ENCODE peak calls at places on chromosomes 16 and 17, in eight cellular contexts. One of them, this sample, is unnamed.

GRCh38 chr17:65850486-65850885 is 289.0 kb upstream of the AXIN2 start:
- DNase-seq in mucosa of descending colon: no peak
- DNase-seq in GM13977: no peak
- DNase-seq in WTC11: no peak
- DNase-seq in AG04449: no peak
- DNase-seq in esophagus muscularis mucosa: no peak
- DNase-seq in fibroblast of mammary gland: peak
- DNase-seq in brain microvascular endothelial cell: peak
- DNase-seq in this sample: no peak

GRCh38 chr17:45293413-45294211 is 23.2 kb downstream of the MAP3K14 start:
- DNase-seq in brain microvascular endothelial cell: peak
- DNase-seq in AG04449: no peak
- DNase-seq in mucosa of descending colon: peak
- DNase-seq in WTC11: no peak
- DNase-seq in esophagus muscularis mucosa: peak
- DNase-seq in GM13977: no peak
- DNase-seq in fibroblast of mammary gland: peak
- DNase-seq in this sample: no peak

GRCh38 chr17:45579529-45580495 is 89.3 kb upstream of the PLEKHM1 start:
- DNase-seq in AG04449: no peak
- DNase-seq in GM13977: no peak
- DNase-seq in WTC11: no peak
- DNase-seq in brain microvascular endothelial cell: no peak
- DNase-seq in esophagus muscularis mucosa: no peak
- DNase-seq in mucosa of descending colon: peak
- DNase-seq in fibroblast of mammary gland: no peak
- DNase-seq in this sample: no peak

GRCh38 chr16:56506941-56507340 is 12.9 kb downstream of the BBS2 start:
- DNase-seq in mucosa of descending colon: no peak
- DNase-seq in AG04449: peak
- DNase-seq in WTC11: no peak
- DNase-seq in GM13977: no peak
- DNase-seq in esophagus muscularis mucosa: no peak
- DNase-seq in fibroblast of mammary gland: peak
- DNase-seq in brain microvascular endothelial cell: no peak
- DNase-seq in this sample: no peak

GRCh38 chr17:19460695-19461094 is 49.7 kb downstream of the RNF112 start:
- DNase-seq in WTC11: no peak
- DNase-seq in fibroblast of mammary gland: peak
- DNase-seq in GM13977: no peak
- DNase-seq in brain microvascular endothelial cell: no peak
- DNase-seq in esophagus muscularis mucosa: no peak
- DNase-seq in AG04449: no peak
- DNase-seq in mucosa of descending colon: peak
- DNase-seq in this sample: no peak

GRCh38 chr16:57284206-57284951 is at the start of gene PLLP:
- DNase-seq in fibroblast of mammary gland: no peak
- DNase-seq in GM13977: peak
- DNase-seq in AG04449: no peak
- DNase-seq in esophagus muscularis mucosa: no peak
- DNase-seq in WTC11: peak
- DNase-seq in mucosa of descending colon: peak
- DNase-seq in brain microvascular endothelial cell: no peak
- DNase-seq in this sample: peak

GRCh38 chr17:8843344-8843743 is 24.1 kb downstream of the PIK3R6 start:
- DNase-seq in esophagus muscularis mucosa: no peak
- DNase-seq in WTC11: no peak
- DNase-seq in GM13977: no peak
- DNase-seq in fibroblast of mammary gland: peak
- DNase-seq in AG04449: no peak
- DNase-seq in brain microvascular endothelial cell: no peak
- DNase-seq in mucosa of descending colon: no peak
- DNase-seq in this sample: no peak

GRCh38 chr16:30731411-30731810 is 16.8 kb upstream of the PHKG2 start:
- DNase-seq in brain microvascular endothelial cell: no peak
- DNase-seq in esophagus muscularis mucosa: no peak
- DNase-seq in GM13977: no peak
- DNase-seq in WTC11: no peak
- DNase-seq in fibroblast of mammary gland: peak
- DNase-seq in AG04449: no peak
- DNase-seq in mucosa of descending colon: no peak
- DNase-seq in this sample: no peak

GRCh38 chr16:81492965-81493754 is 48.6 kb downstream of the CMIP start:
- DNase-seq in brain microvascular endothelial cell: no peak
- DNase-seq in AG04449: no peak
- DNase-seq in GM13977: no peak
- DNase-seq in mucosa of descending colon: no peak
- DNase-seq in WTC11: no peak
- DNase-seq in esophagus muscularis mucosa: no peak
- DNase-seq in fibroblast of mammary gland: no peak
- DNase-seq in this sample: no peak

GRCh38 chr16:31273676-31274075 is 13.9 kb downstream of the ITGAM start:
- DNase-seq in mucosa of descending colon: no peak
- DNase-seq in AG04449: no peak
- DNase-seq in esophagus muscularis mucosa: no peak
- DNase-seq in GM13977: no peak
- DNase-seq in fibroblast of mammary gland: peak
- DNase-seq in WTC11: no peak
- DNase-seq in brain microvascular endothelial cell: no peak
- DNase-seq in this sample: no peak

GRCh38 chr17:48541574-48542113 is 3.3 kb downstream of the HOXB2 start:
- DNase-seq in AG04449: no peak
- DNase-seq in esophagus muscularis mucosa: no peak
- DNase-seq in mucosa of descending colon: peak
- DNase-seq in brain microvascular endothelial cell: no peak
- DNase-seq in WTC11: no peak
- DNase-seq in GM13977: peak
- DNase-seq in fibroblast of mammary gland: peak
- DNase-seq in this sample: peak

GRCh38 chr16:64381979-64382378 is 739.9 kb downstream of the CDH11 start:
- DNase-seq in mucosa of descending colon: no peak
- DNase-seq in fibroblast of mammary gland: no peak
- DNase-seq in GM13977: no peak
- DNase-seq in WTC11: no peak
- DNase-seq in AG04449: no peak
- DNase-seq in esophagus muscularis mucosa: no peak
- DNase-seq in brain microvascular endothelial cell: no peak
- DNase-seq in this sample: no peak

GRCh38 chr17:82146663-82147654 is 48.9 kb upstream of the FASN start:
- DNase-seq in fibroblast of mammary gland: no peak
- DNase-seq in mucosa of descending colon: no peak
- DNase-seq in AG04449: no peak
- DNase-seq in WTC11: no peak
- DNase-seq in esophagus muscularis mucosa: no peak
- DNase-seq in brain microvascular endothelial cell: no peak
- DNase-seq in GM13977: no peak
- DNase-seq in this sample: no peak

GRCh38 chr17:4768281-4768680 is 3.4 kb upstream of the TM4SF5 start:
- DNase-seq in AG04449: no peak
- DNase-seq in esophagus muscularis mucosa: no peak
- DNase-seq in WTC11: no peak
- DNase-seq in brain microvascular endothelial cell: no peak
- DNase-seq in mucosa of descending colon: no peak
- DNase-seq in fibroblast of mammary gland: no peak
- DNase-seq in GM13977: no peak
- DNase-seq in this sample: no peak

GRCh38 chr16:88287219-88287618 is 95.5 kb upstream of the ZNF469 start:
- DNase-seq in WTC11: no peak
- DNase-seq in GM13977: no peak
- DNase-seq in esophagus muscularis mucosa: no peak
- DNase-seq in fibroblast of mammary gland: peak
- DNase-seq in AG04449: no peak
- DNase-seq in brain microvascular endothelial cell: no peak
- DNase-seq in mucosa of descending colon: no peak
- DNase-seq in this sample: no peak

GRCh38 chr17:55549140-55549539 is 37.9 kb upstream of the SMIM36 start:
- DNase-seq in fibroblast of mammary gland: no peak
- DNase-seq in AG04449: no peak
- DNase-seq in esophagus muscularis mucosa: no peak
- DNase-seq in mucosa of descending colon: no peak
- DNase-seq in WTC11: no peak
- DNase-seq in GM13977: peak
- DNase-seq in brain microvascular endothelial cell: peak
- DNase-seq in this sample: no peak

GRCh38 chr17:17252149-17252810 is 15.3 kb upstream of the FLCN start:
- DNase-seq in mucosa of descending colon: no peak
- DNase-seq in WTC11: no peak
- DNase-seq in GM13977: no peak
- DNase-seq in AG04449: no peak
- DNase-seq in brain microvascular endothelial cell: no peak
- DNase-seq in fibroblast of mammary gland: no peak
- DNase-seq in esophagus muscularis mucosa: no peak
- DNase-seq in this sample: no peak

GRCh38 chr17:1976000-1976682 is 49.0 kb downstream of the RTN4RL1 start:
- DNase-seq in brain microvascular endothelial cell: no peak
- DNase-seq in esophagus muscularis mucosa: no peak
- DNase-seq in AG04449: no peak
- DNase-seq in fibroblast of mammary gland: no peak
- DNase-seq in GM13977: no peak
- DNase-seq in mucosa of descending colon: no peak
- DNase-seq in WTC11: no peak
- DNase-seq in this sample: no peak

GRCh38 chr17:44848257-44848795 is 643 bp downstream of the HIGD1B start:
- DNase-seq in brain microvascular endothelial cell: no peak
- DNase-seq in fibroblast of mammary gland: no peak
- DNase-seq in mucosa of descending colon: no peak
- DNase-seq in GM13977: no peak
- DNase-seq in AG04449: no peak
- DNase-seq in WTC11: no peak
- DNase-seq in esophagus muscularis mucosa: no peak
- DNase-seq in this sample: no peak

GRCh38 chr17:82751571-82752370 is at the start of gene TBCD:
- DNase-seq in fibroblast of mammary gland: peak
- DNase-seq in GM13977: peak
- DNase-seq in brain microvascular endothelial cell: peak
- DNase-seq in esophagus muscularis mucosa: peak
- DNase-seq in WTC11: peak
- DNase-seq in AG04449: peak
- DNase-seq in mucosa of descending colon: peak
- DNase-seq in this sample: peak

GRCh38 chr16:2966803-2967184 is 2.4 kb upstream of the PAQR4 start:
- DNase-seq in fibroblast of mammary gland: no peak
- DNase-seq in AG04449: no peak
- DNase-seq in esophagus muscularis mucosa: no peak
- DNase-seq in mucosa of descending colon: peak
- DNase-seq in brain microvascular endothelial cell: no peak
- DNase-seq in WTC11: peak
- DNase-seq in GM13977: no peak
- DNase-seq in this sample: no peak

GRCh38 chr16:49183911-49184310 is 97.7 kb downstream of the CBLN1 start:
- DNase-seq in WTC11: peak
- DNase-seq in brain microvascular endothelial cell: no peak
- DNase-seq in esophagus muscularis mucosa: no peak
- DNase-seq in fibroblast of mammary gland: peak
- DNase-seq in GM13977: no peak
- DNase-seq in AG04449: no peak
- DNase-seq in mucosa of descending colon: peak
- DNase-seq in this sample: no peak
- TF ChIP-seq CTCF in WTC11: peak
- TF ChIP-seq CTCF in brain microvascular endothelial cell: no peak
- TF ChIP-seq CTCF in esophagus muscularis mucosa: no peak
- TF ChIP-seq CTCF in fibroblast of mammary gland: peak
- TF ChIP-seq CTCF in GM13977: peak
- TF ChIP-seq CTCF in AG04449: no peak
- TF ChIP-seq CTCF in mucosa of descending colon: peak
- TF ChIP-seq CTCF in this sample: no peak

GRCh38 chr17:57767561-57767960 is 22.5 kb upstream of the CCDC182 start:
- DNase-seq in GM13977: no peak
- DNase-seq in fibroblast of mammary gland: no peak
- DNase-seq in AG04449: no peak
- DNase-seq in brain microvascular endothelial cell: no peak
- DNase-seq in WTC11: peak
- DNase-seq in mucosa of descending colon: no peak
- DNase-seq in esophagus muscularis mucosa: no peak
- DNase-seq in this sample: no peak
- TF ChIP-seq CTCF in GM13977: no peak
- TF ChIP-seq CTCF in fibroblast of mammary gland: no peak
- TF ChIP-seq CTCF in AG04449: no peak
- TF ChIP-seq CTCF in brain microvascular endothelial cell: no peak
- TF ChIP-seq CTCF in WTC11: no peak
- TF ChIP-seq CTCF in mucosa of descending colon: no peak
- TF ChIP-seq CTCF in esophagus muscularis mucosa: no peak
- TF ChIP-seq CTCF in this sample: no peak

DNA sequence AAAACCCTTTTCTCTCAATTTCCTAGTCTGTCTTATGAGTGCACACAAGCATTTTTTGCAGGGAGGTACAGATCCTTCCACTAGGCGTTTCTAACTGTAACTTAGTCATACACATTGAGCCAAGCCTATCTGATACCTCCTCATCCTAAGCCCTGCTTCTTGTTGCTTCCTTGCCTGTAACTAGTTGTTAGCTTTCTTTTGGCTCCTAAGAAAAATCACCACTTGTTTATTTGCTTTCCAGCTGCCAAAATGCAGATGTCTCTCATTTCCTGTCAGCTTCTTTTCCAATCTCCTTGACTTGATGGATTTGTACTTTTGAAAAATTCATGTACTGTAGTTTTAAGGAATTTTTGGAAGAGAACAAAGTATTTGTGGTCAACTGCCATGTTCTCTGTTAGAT is 73.7 kb downstream of the TNRC6C start:
- DNase-seq in WTC11: no peak
- DNase-seq in mucosa of descending colon: no peak
- DNase-seq in brain microvascular endothelial cell: peak
- DNase-seq in fibroblast of mammary gland: peak
- DNase-seq in AG04449: no peak
- DNase-seq in GM13977: no peak
- DNase-seq in esophagus muscularis mucosa: peak
- DNase-seq in this sample: no peak
- TF ChIP-seq CTCF in WTC11: no peak
- TF ChIP-seq CTCF in mucosa of descending colon: no peak
- TF ChIP-seq CTCF in brain microvascular endothelial cell: no peak
- TF ChIP-seq CTCF in fibroblast of mammary gland: peak
- TF ChIP-seq CTCF in AG04449: no peak
- TF ChIP-seq CTCF in GM13977: no peak
- TF ChIP-seq CTCF in esophagus muscularis mucosa: no peak
- TF ChIP-seq CTCF in this sample: no peak

DNA sequence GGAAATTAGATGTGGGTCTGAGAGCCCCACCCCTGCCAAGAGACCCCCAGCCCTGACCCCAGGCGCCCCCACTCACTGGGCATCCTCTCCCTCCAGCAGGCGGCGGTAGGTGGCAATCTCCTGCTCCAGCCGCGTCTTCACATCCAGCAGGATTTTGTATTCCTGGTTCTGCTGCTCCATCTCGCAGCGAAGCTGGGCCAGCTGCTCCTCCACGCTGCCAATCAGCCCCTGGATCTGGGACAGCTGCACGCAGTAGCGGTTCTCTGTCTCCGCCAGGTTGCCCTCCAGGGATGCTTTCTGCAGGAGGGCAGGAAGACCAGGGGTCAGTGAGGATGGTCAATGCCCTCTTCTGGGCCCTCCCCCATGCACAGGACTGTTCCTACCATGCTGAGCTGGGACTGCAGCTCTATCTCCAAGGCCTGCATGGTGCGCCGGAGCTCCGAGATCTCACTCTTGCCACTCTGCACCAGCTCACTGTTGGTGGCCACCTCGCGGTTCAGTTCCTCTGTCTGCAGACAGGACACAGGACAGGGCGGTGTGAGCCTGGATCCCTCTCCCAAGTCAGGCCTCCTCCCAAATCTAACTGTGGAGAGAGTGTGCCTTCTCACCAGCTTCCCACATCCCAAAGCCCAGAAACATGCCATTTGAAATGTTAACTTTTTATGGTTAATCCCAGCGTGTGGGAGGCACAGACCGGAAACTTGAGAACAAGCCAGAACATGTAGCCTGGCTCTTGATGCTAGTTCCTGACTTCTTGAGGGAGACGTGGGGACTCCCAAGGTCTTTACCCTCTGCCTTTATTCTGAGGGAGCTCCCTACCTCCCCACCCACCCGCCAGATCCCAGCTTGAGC is 3.6 kb downstream of the KRT17 start:
- DNase-seq in brain microvascular endothelial cell: no peak
- DNase-seq in esophagus muscularis mucosa: no peak
- DNase-seq in GM13977: no peak
- DNase-seq in AG04449: no peak
- DNase-seq in WTC11: no peak
- DNase-seq in mucosa of descending colon: no peak
- DNase-seq in fibroblast of mammary gland: no peak
- DNase-seq in this sample: no peak
- TF ChIP-seq CTCF in brain microvascular endothelial cell: no peak
- TF ChIP-seq CTCF in esophagus muscularis mucosa: no peak
- TF ChIP-seq CTCF in GM13977: no peak
- TF ChIP-seq CTCF in AG04449: no peak
- TF ChIP-seq CTCF in WTC11: no peak
- TF ChIP-seq CTCF in mucosa of descending colon: no peak
- TF ChIP-seq CTCF in fibroblast of mammary gland: no peak
- TF ChIP-seq CTCF in this sample: no peak

This sample was measured in natural killer cell.